ENCODE peak calls at places on chromosomes 1 and 21, in seven cellular contexts. J is T-helper 2 cell; N is stimulated activated CD4-positive, alpha-beta T cell treated with anti-CD3 and anti-CD28 coated beads, Interleukin-4, amount 100 ng/mL, for 24 hours; O is Caki2; Q is activated T-cell treated with anti-CD3 and anti-CD28 coated beads for 1 hour; C is Right ventricle myocardium superior; H is HTR-8/SVneo. F is an unnamed sample.

GRCh38 chr1:97350662-97351061 is 570.2 kb downstream of the DPYD start:
- DNase-seq in N (no peak), J (no peak), O (no peak), Q (no peak), H (no peak), C (no peak), F (no peak)

GRCh38 chr1:235326719-235327558 is 1.0 kb downstream of the ARID4B start:
- DNase-seq in Q (peak), N (peak), C (peak), O (peak), J (peak), H (no peak), F (peak)

GRCh38 chr1:115314765-115315164 is 23.3 kb downstream of the NGF start:
- DNase-seq in H (no peak), N (no peak), Q (no peak), J (no peak), O (no peak), C (no peak), F (no peak)

GRCh38 chr1:170426596-170426995 is 105.4 kb upstream of the GORAB start:
- DNase-seq in J (no peak), H (no peak), C (no peak), N (no peak), O (no peak), Q (no peak), F (no peak)

GRCh38 chr1:210233495-210234253 is 1.1 kb downstream of the SERTAD4 start:
- DNase-seq in C (peak), Q (no peak), N (no peak), O (peak), H (no peak), J (no peak), F (peak)

GRCh38 chr1:203188686-203189232 is 2.3 kb upstream of the CHI3L1 start:
- DNase-seq in N (no peak), J (no peak), H (no peak), O (no peak), C (no peak), Q (no peak), F (no peak)

GRCh38 chr1:68120136-68120791 is 69.8 kb upstream of the DIRAS3 start:
- DNase-seq in O (peak), J (no peak), C (no peak), H (peak), N (peak), Q (no peak), F (peak)

GRCh38 chr1:208265127-208265469 is 20.9 kb upstream of the PLXNA2 start:
- DNase-seq in J (no peak), C (no peak), N (no peak), O (no peak), H (no peak), Q (no peak), F (no peak)

GRCh38 chr1:31095985-31096384 is 30.5 kb upstream of the PUM1 start:
- DNase-seq in H (no peak), O (no peak), J (no peak), Q (no peak), C (no peak), N (no peak), F (no peak)

GRCh38 chr21:26591543-26591942 is 18.5 kb upstream of the CYYR1 start:
- DNase-seq in J (no peak), N (no peak), Q (no peak), H (no peak), O (no peak), C (no peak), F (no peak)

GRCh38 chr1:229191066-229191674 is 79.7 kb upstream of the RAB4A start:
- DNase-seq in J (no peak), N (no peak), H (no peak), O (peak), Q (no peak), C (no peak), F (no peak)

GRCh38 chr1:228100822-228101613 is 2.1 kb downstream of the C1orf35 start:
- DNase-seq in N (no peak), O (no peak), C (peak), J (no peak), H (no peak), Q (no peak), F (no peak)

GRCh38 chr1:219810451-219810850 is 117.9 kb downstream of the SLC30A10 start:
- DNase-seq in C (no peak), H (no peak), O (no peak), N (no peak), Q (no peak), J (no peak), F (no peak)

GRCh38 chr1:15628003-15628402 is 10.7 kb downstream of the DDI2 start:
- DNase-seq in N (no peak), J (no peak), C (no peak), O (no peak), H (no peak), Q (no peak), F (no peak)

GRCh38 chr1:58539553-58539952 is 7.0 kb downstream of the OMA1 start:
- DNase-seq in H (no peak), N (no peak), C (no peak), J (no peak), O (no peak), Q (no peak), F (no peak)

GRCh38 chr1:236893626-236894545 is 98.8 kb downstream of the MTR start:
- DNase-seq in Q (no peak), C (no peak), H (peak), O (no peak), J (no peak), N (no peak), F (no peak)

GRCh38 chr1:101293461-101294045 is 56.7 kb downstream of the S1PR1 start:
- DNase-seq in Q (no peak), C (no peak), J (no peak), H (peak), O (no peak), N (peak), F (peak)

GRCh38 chr1:95068956-95069710 is 3.6 kb downstream of the ALG14 start:
- DNase-seq in J (no peak), N (no peak), O (peak), H (no peak), Q (no peak), C (no peak), F (no peak)

GRCh38 chr1:51926171-51926812 is 47.8 kb upstream of the NRDC start:
- DNase-seq in J (no peak), Q (no peak), H (peak), C (no peak), O (no peak), N (no peak), F (no peak)

GRCh38 chr21:38136201-38136600 is 120.6 kb upstream of the KCNJ15 start:
- DNase-seq in J (no peak), O (no peak), H (no peak), C (no peak), Q (no peak), N (no peak), F (no peak)

GRCh38 chr1:110927484-110928075 is 36.1 kb downstream of the LRIF1 start:
- DNase-seq in O (peak), Q (no peak), C (no peak), H (no peak), J (no peak), N (no peak), F (no peak)

GRCh38 chr1:55773189-55773940 is 558.2 kb upstream of the USP24 start:
- DNase-seq in Q (no peak), H (no peak), N (no peak), O (no peak), J (no peak), C (no peak), F (no peak)

GRCh38 chr1:85024736-85025135 is 23.6 kb downstream of the MCOLN3 start:
- DNase-seq in H (no peak), O (no peak), C (no peak), J (no peak), N (no peak), Q (no peak), F (no peak)

GRCh38 chr1:160046494-160047115 is 14.8 kb upstream of the PIGM start:
- DNase-seq in J (no peak), C (peak), H (peak), N (peak), O (no peak), Q (no peak), F (peak)

GRCh38 chr1:3707298-3707938 is 44.8 kb upstream of the CCDC27 start:
- DNase-seq in J (no peak), N (no peak), Q (no peak), H (no peak), C (no peak), O (no peak), F (no peak)

F was measured in activated naive CD4-positive, alpha-beta T cell treated with anti-CD3 and anti-CD28 coated beads, Interleukin-2, amount 10 ng/mL, durations not matched to agents 7 days and 5 days.